ENCODE peak calls at places on chromosomes 3 and 15, in ten cellular contexts. S, J, H, Y, D, V, X, B, N and L are unnamed samples.

GRCh38 chr15:93239591-93239990 is 150.6 kb upstream of the RGMA start:
- DNase-seq in S (no peak), J (no peak), H (no peak), Y (no peak), D (no peak), V (no peak), X (no peak), B (no peak), N (no peak), L (no peak)

GRCh38 chr3:178043084-178043483 is 493.2 kb upstream of the KCNMB2 start:
- DNase-seq in S (no peak), J (no peak), H (no peak), Y (no peak), D (no peak), V (no peak), X (no peak), B (no peak), N (no peak), L (no peak)

GRCh38 chr3:14877404-14877803 is 58.6 kb downstream of the FGD5 start:
- DNase-seq in S (no peak), J (no peak), H (peak; percentile 22), Y (peak; percentile 54), D (no peak), V (no peak), X (no peak), B (no peak), N (no peak), L (no peak)

GRCh38 chr3:188583476-188584161 is 429.7 kb downstream of the LPP start:
- DNase-seq in S (no peak), J (no peak), H (peak; percentile 74), Y (no peak), D (no peak), V (no peak), X (no peak), B (peak; percentile 29), N (peak; percentile 39), L (no peak)

GRCh38 chr3:185537369-185537970 is 14.9 kb downstream of the LIPH start:
- DNase-seq in S (no peak), J (peak; percentile 23), H (peak; percentile 77), Y (peak; percentile 63), D (no peak), V (no peak), X (peak; percentile 70), B (peak; percentile 80), N (peak; percentile 94), L (peak; percentile 20)

GRCh38 chr3:69748503-69748902 is 9.2 kb downstream of the MITF start:
- DNase-seq in S (no peak), J (no peak), H (no peak), Y (no peak), D (no peak), V (no peak), X (no peak), B (no peak), N (no peak), L (no peak)

GRCh38 chr3:66502981-66503380 is 2.2 kb upstream of the LRIG1 start:
- DNase-seq in S (no peak), J (no peak), H (no peak), Y (no peak), D (no peak), V (no peak), X (no peak), B (no peak), N (no peak), L (no peak)

GRCh38 chr3:126365351-126366274 is 8.4 kb upstream of the KLF15 start:
- DNase-seq in S (no peak), J (no peak), H (no peak), Y (no peak), D (peak; percentile 40), V (no peak), X (no peak), B (no peak), N (no peak), L (peak; percentile 40)

GRCh38 chr3:9402410-9403228 is 5.2 kb downstream of the SETD5 start:
- DNase-seq in S (no peak), J (peak; percentile 36), H (peak; percentile 81), Y (no peak), D (no peak), V (peak; percentile 96), X (no peak), B (peak; percentile 52), N (peak; percentile 46), L (peak; percentile 48)

GRCh38 chr3:151837057-151837456 is 23.1 kb downstream of the AADAC start:
- DNase-seq in S (no peak), J (no peak), H (no peak), Y (no peak), D (no peak), V (peak; percentile 73), X (no peak), B (peak; percentile 89), N (peak; percentile 85), L (no peak)

GRCh38 chr3:157753753-157754152 is 250.5 kb upstream of the VEPH1 start:
- DNase-seq in S (no peak), J (no peak), H (no peak), Y (no peak), D (no peak), V (no peak), X (no peak), B (no peak), N (no peak), L (no peak)

GRCh38 chr3:177209509-177209908 is 12.2 kb upstream of the TBL1XR1 start:
- DNase-seq in S (no peak), J (no peak), H (no peak), Y (no peak), D (no peak), V (no peak), X (no peak), B (no peak), N (no peak), L (no peak)

GRCh38 chr3:101300073-101300472 is 20.3 kb downstream of the IMPG2 start:
- DNase-seq in S (no peak), J (no peak), H (no peak), Y (peak; percentile 56), D (no peak), V (peak; percentile 80), X (no peak), B (no peak), N (no peak), L (no peak)

GRCh38 chr3:148902173-148902791 is 37.2 kb downstream of the CPA3 start:
- DNase-seq in S (no peak), J (no peak), H (no peak), Y (no peak), D (no peak), V (no peak), X (no peak), B (peak; percentile 50), N (peak; percentile 72), L (no peak)

GRCh38 chr3:69012111-69012835 is 1.2 kb downstream of the EOGT start:
- DNase-seq in S (no peak), J (peak; percentile 38), H (peak; percentile 13), Y (peak; percentile 82), D (peak; percentile 69), V (peak; percentile 84), X (peak; percentile 50), B (peak; percentile 63), N (peak; percentile 53), L (peak; percentile 26)

GRCh38 chr3:27720899-27721716 is 1.0 kb downstream of the EOMES start:
- DNase-seq in S (no peak), J (no peak), H (no peak), Y (no peak), D (no peak), V (peak; percentile 90), X (no peak), B (no peak), N (no peak), L (peak; percentile 52)

GRCh38 chr15:32657198-32657886 is 15.8 kb downstream of the SCG5 start:
- DNase-seq in S (no peak), J (no peak), H (peak; percentile 31), Y (no peak), D (no peak), V (no peak), X (no peak), B (no peak), N (no peak), L (no peak)

GRCh38 chr15:40279437-40280141 is 3.3 kb downstream of the ANKRD63 start:
- DNase-seq in S (peak; percentile 68), J (peak; percentile 69), H (peak; percentile 82), Y (peak; percentile 83), D (peak; percentile 86), V (peak; percentile 95), X (peak; percentile 62), B (no peak), N (peak; percentile 17), L (peak; percentile 79)

GRCh38 chr15:52680041-52680391 is 828 bp upstream of the ATOSA start:
- DNase-seq in S (no peak), J (no peak), H (no peak), Y (no peak), D (no peak), V (no peak), X (no peak), B (peak; percentile 1), N (peak; percentile 22), L (no peak)
- H3K4me3 ChIP-seq in S (no peak overlapping the region), J (peak overlapping the region; percentile 95), H (no peak overlapping the region), Y (peak overlapping the region; percentile 90), D (peak overlapping the region; percentile 98), V (peak overlapping the region; percentile 92), X (peak overlapping the region; percentile 93), B (peak overlapping the region; percentile 94), N (peak overlapping the region; percentile 87), L (no peak overlapping the region)

DNA sequence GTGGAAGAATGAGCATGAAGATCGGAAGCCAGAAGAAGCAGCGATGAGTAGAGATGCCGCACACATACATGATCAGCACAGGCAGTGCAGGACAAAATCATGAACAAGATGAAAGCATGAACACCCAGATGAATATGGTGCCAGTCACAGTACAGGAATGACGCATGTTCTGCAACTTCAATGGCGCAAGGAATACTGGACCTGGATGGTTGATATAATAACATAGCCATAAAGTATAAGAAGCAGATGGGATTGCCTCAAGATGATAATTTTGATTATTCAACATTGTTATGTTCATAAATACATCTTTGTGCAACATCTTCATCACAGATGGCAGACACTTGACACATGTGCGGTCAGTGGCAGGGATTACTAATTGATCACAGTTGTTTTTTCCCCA is 59.7 kb upstream of the SLCO3A1 start:
- DNase-seq in S (no peak), J (no peak), H (no peak), Y (no peak), D (no peak), V (no peak), X (no peak), B (no peak), N (no peak), L (no peak)
- H3K4me1 ChIP-seq in S (no peaks in the 10 kb centered on the region), J (no peaks in the 10 kb centered on the region), H (no peaks in the 10 kb centered on the region), Y (no peaks in the 10 kb centered on the region), D (no peaks in the 10 kb centered on the region), V (no peaks in the 10 kb centered on the region), X (no peaks in the 10 kb centered on the region), B (no peaks in the 10 kb centered on the region), N (no peaks in the 10 kb centered on the region), L (no peaks in the 10 kb centered on the region)

DNA sequence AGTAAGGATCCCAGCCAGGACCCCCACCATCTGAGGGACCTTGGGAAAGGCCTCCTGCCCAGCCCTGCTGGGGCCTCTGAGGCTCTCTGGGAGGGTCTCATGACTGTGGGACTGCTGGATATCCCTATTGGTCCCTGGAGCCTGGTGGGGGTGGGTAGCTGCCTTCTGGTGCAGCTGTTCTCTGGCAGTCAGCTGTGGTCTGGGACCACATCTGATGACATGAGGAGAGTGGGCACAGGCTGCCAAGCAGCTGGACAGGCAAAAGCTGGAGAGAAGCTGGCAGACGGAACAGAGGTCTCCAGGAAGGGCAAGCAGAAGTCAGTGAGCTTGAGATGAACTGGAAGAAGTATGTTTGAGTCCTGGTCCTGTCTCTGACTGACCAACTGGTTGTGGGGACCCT is 22.4 kb downstream of the PLEKHO2 start:
- DNase-seq in S (no peak), J (no peak), H (no peak), Y (no peak), D (no peak), V (no peak), X (no peak), B (peak; percentile 38), N (no peak), L (no peak)
- H3K4me3 ChIP-seq in S (no peak overlapping the region), J (no peak overlapping the region), H (no peak overlapping the region), Y (no peak overlapping the region), D (no peak overlapping the region), V (no peak overlapping the region), X (no peak overlapping the region), B (no peak overlapping the region), N (no peak overlapping the region), L (no peak overlapping the region)

GRCh38 chr15:31486906-31487695 is 160.5 kb downstream of the KLF13 start:
- DNase-seq in S (no peak), J (no peak), H (peak; percentile 3), Y (no peak), D (no peak), V (no peak), X (no peak), B (no peak), N (no peak), L (no peak)
- H3K4me1 ChIP-seq in S (peaks cover 41% of the 10 kb centered on the region), J (no peaks in the 10 kb centered on the region), H (peaks cover 29% of the 10 kb centered on the region), Y (peaks cover 19% of the 10 kb centered on the region), D (peaks cover 1% of the 10 kb centered on the region), V (no peaks in the 10 kb centered on the region), X (peaks cover 28% of the 10 kb centered on the region), B (peaks cover 2% of the 10 kb centered on the region), N (peaks cover 23% of the 10 kb centered on the region), L (peaks cover 26% of the 10 kb centered on the region)